ENCODE peak calls at places on chromosomes 12 and 14, in four cellular contexts. One of them, this sample, is unnamed.

GRCh38 chr12:6039894-6040601 is 84.4 kb downstream of the VWF start:
- DNase-seq in mucosa of descending colon: no peak
- DNase-seq in GM23338: peak
- DNase-seq in pancreas: peak
- DNase-seq in this sample: no peak

GRCh38 chr14:101199028-101199770 is 295.7 kb upstream of the RTL1 start:
- DNase-seq in pancreas: no peak
- DNase-seq in GM23338: no peak
- DNase-seq in mucosa of descending colon: no peak
- DNase-seq in this sample: no peak

GRCh38 chr14:75886661-75887348 is 95.0 kb downstream of the TGFB3 start:
- DNase-seq in GM23338: no peak
- DNase-seq in mucosa of descending colon: no peak
- DNase-seq in pancreas: no peak
- DNase-seq in this sample: no peak

GRCh38 chr12:65615091-65615490 is 209.2 kb upstream of the HMGA2 start:
- DNase-seq in pancreas: no peak
- DNase-seq in GM23338: no peak
- DNase-seq in mucosa of descending colon: no peak
- DNase-seq in this sample: no peak

GRCh38 chr14:101845896-101846295 is 84.4 kb downstream of the PPP2R5C start:
- DNase-seq in mucosa of descending colon: no peak
- DNase-seq in pancreas: no peak
- DNase-seq in GM23338: no peak
- DNase-seq in this sample: no peak

GRCh38 chr12:97148941-97149559 is 242.0 kb downstream of the NEDD1 start:
- DNase-seq in pancreas: peak
- DNase-seq in GM23338: peak
- DNase-seq in mucosa of descending colon: peak
- DNase-seq in this sample: no peak

GRCh38 chr14:53310412-53310811 is 157.3 kb upstream of the DDHD1 start:
- DNase-seq in mucosa of descending colon: no peak
- DNase-seq in pancreas: no peak
- DNase-seq in GM23338: no peak
- DNase-seq in this sample: no peak

GRCh38 chr12:27580561-27581330 is 56.7 kb downstream of the PPFIBP1 start:
- DNase-seq in pancreas: no peak
- DNase-seq in GM23338: no peak
- DNase-seq in mucosa of descending colon: no peak
- DNase-seq in this sample: no peak

GRCh38 chr14:23548351-23549318 is 2.9 kb downstream of the ZFHX2 start:
- DNase-seq in mucosa of descending colon: no peak
- DNase-seq in pancreas: no peak
- DNase-seq in GM23338: peak
- DNase-seq in this sample: no peak

GRCh38 chr12:53505086-53505485 is 2.2 kb downstream of the NPFF start:
- DNase-seq in GM23338: no peak
- DNase-seq in pancreas: no peak
- DNase-seq in mucosa of descending colon: no peak
- DNase-seq in this sample: no peak

GRCh38 chr12:48956279-48957140 is 777 bp downstream of the ARF3 start:
- DNase-seq in mucosa of descending colon: peak
- DNase-seq in pancreas: peak
- DNase-seq in GM23338: peak
- DNase-seq in this sample: peak

GRCh38 chr14:68020999-68021663 is 201.6 kb downstream of the RAD51B start:
- DNase-seq in mucosa of descending colon: no peak
- DNase-seq in GM23338: no peak
- DNase-seq in pancreas: no peak
- DNase-seq in this sample: no peak

GRCh38 chr12:107431942-107432341 is 253.7 kb upstream of the PWP1 start:
- DNase-seq in mucosa of descending colon: no peak
- DNase-seq in GM23338: no peak
- DNase-seq in pancreas: no peak
- DNase-seq in this sample: no peak

GRCh38 chr12:105369014-105369413 is 38.5 kb downstream of the C12orf75 start:
- DNase-seq in pancreas: no peak
- DNase-seq in GM23338: no peak
- DNase-seq in mucosa of descending colon: no peak
- DNase-seq in this sample: no peak

GRCh38 chr12:1644113-1644512 is 15.1 kb downstream of the WNT5B start:
- DNase-seq in pancreas: no peak
- DNase-seq in GM23338: no peak
- DNase-seq in mucosa of descending colon: no peak
- DNase-seq in this sample: no peak

GRCh38 chr12:124590447-124590846 is 23.0 kb upstream of the NCOR2 start:
- DNase-seq in GM23338: no peak
- DNase-seq in pancreas: no peak
- DNase-seq in mucosa of descending colon: no peak
- DNase-seq in this sample: no peak

GRCh38 chr12:104671407-104672095 is 214.8 kb downstream of the CHST11 start:
- DNase-seq in mucosa of descending colon: peak
- DNase-seq in pancreas: peak
- DNase-seq in GM23338: no peak
- DNase-seq in this sample: peak

GRCh38 chr12:57889541-57889989 is 43.0 kb upstream of the CTDSP2 start:
- DNase-seq in GM23338: no peak
- DNase-seq in mucosa of descending colon: peak
- DNase-seq in pancreas: no peak
- DNase-seq in this sample: no peak

GRCh38 chr12:22981711-22982110 is 356.7 kb downstream of the ETNK1 start:
- DNase-seq in GM23338: peak
- DNase-seq in pancreas: no peak
- DNase-seq in mucosa of descending colon: no peak
- DNase-seq in this sample: no peak

GRCh38 chr12:5910790-5911548 is 34.1 kb downstream of the ANO2 start:
- DNase-seq in GM23338: no peak
- DNase-seq in pancreas: no peak
- DNase-seq in mucosa of descending colon: no peak
- DNase-seq in this sample: no peak

GRCh38 chr14:100132161-100132902 is 27.1 kb downstream of the DEGS2 start:
- DNase-seq in mucosa of descending colon: no peak
- DNase-seq in GM23338: no peak
- DNase-seq in pancreas: no peak
- DNase-seq in this sample: no peak

GRCh38 chr12:13534645-13535398 is 338.3 kb downstream of the EMP1 start:
- DNase-seq in mucosa of descending colon: peak
- DNase-seq in pancreas: peak
- DNase-seq in GM23338: peak
- DNase-seq in this sample: no peak

GRCh38 chr12:104399750-104400612 is 56.8 kb upstream of the CHST11 start:
- DNase-seq in mucosa of descending colon: no peak
- DNase-seq in pancreas: no peak
- DNase-seq in GM23338: no peak
- DNase-seq in this sample: no peak

GRCh38 chr14:56121786-56122185 is 3.6 kb downstream of the PELI2 start:
- DNase-seq in mucosa of descending colon: no peak
- DNase-seq in GM23338: no peak
- DNase-seq in pancreas: no peak
- DNase-seq in this sample: no peak

GRCh38 chr12:109115758-109116610 is at the start of gene ACACB:
- DNase-seq in pancreas: peak
- DNase-seq in mucosa of descending colon: peak
- DNase-seq in GM23338: peak
- DNase-seq in this sample: no peak

GRCh38 chr14:100770046-100770445 is 43.4 kb downstream of the DLK1 start:
- DNase-seq in GM23338: no peak
- DNase-seq in mucosa of descending colon: no peak
- DNase-seq in pancreas: no peak
- DNase-seq in this sample: no peak

GRCh38 chr12:89494411-89495231 is 30.0 kb downstream of the GALNT4 start:
- DNase-seq in GM23338: no peak
- DNase-seq in mucosa of descending colon: no peak
- DNase-seq in pancreas: no peak
- DNase-seq in this sample: no peak

GRCh38 chr12:131828671-131829350 is 618 bp downstream of the MMP17 start:
- DNase-seq in GM23338: peak
- DNase-seq in mucosa of descending colon: no peak
- DNase-seq in pancreas: no peak
- DNase-seq in this sample: no peak

GRCh38 chr14:105974902-105975301 is 448.5 kb downstream of the TMEM121 start:
- DNase-seq in mucosa of descending colon: peak
- DNase-seq in GM23338: peak
- DNase-seq in pancreas: no peak
- DNase-seq in this sample: no peak
- TF ChIP-seq CTCF in mucosa of descending colon: no peak
- TF ChIP-seq CTCF in GM23338: no peak
- TF ChIP-seq CTCF in pancreas: no peak
- TF ChIP-seq CTCF in this sample: no peak

GRCh38 chr12:15880721-15881120 is 1.5 kb upstream of the STRAP start:
- DNase-seq in GM23338: no peak
- DNase-seq in mucosa of descending colon: no peak
- DNase-seq in pancreas: no peak
- DNase-seq in this sample: no peak

GRCh38 chr12:15886372-15887042 is 4.3 kb downstream of the STRAP start:
- DNase-seq in GM23338: no peak
- DNase-seq in mucosa of descending colon: no peak
- DNase-seq in pancreas: no peak
- DNase-seq in this sample: no peak

GRCh38 chr12:15879413-15879812 is 2.8 kb upstream of the STRAP start:
- DNase-seq in mucosa of descending colon: no peak
- DNase-seq in GM23338: no peak
- DNase-seq in pancreas: no peak
- DNase-seq in this sample: no peak

GRCh38 chr12:15883536-15883935 is 1.3 kb downstream of the STRAP start:
- DNase-seq in pancreas: no peak
- DNase-seq in GM23338: no peak
- DNase-seq in mucosa of descending colon: no peak
- DNase-seq in this sample: no peak

DNA sequence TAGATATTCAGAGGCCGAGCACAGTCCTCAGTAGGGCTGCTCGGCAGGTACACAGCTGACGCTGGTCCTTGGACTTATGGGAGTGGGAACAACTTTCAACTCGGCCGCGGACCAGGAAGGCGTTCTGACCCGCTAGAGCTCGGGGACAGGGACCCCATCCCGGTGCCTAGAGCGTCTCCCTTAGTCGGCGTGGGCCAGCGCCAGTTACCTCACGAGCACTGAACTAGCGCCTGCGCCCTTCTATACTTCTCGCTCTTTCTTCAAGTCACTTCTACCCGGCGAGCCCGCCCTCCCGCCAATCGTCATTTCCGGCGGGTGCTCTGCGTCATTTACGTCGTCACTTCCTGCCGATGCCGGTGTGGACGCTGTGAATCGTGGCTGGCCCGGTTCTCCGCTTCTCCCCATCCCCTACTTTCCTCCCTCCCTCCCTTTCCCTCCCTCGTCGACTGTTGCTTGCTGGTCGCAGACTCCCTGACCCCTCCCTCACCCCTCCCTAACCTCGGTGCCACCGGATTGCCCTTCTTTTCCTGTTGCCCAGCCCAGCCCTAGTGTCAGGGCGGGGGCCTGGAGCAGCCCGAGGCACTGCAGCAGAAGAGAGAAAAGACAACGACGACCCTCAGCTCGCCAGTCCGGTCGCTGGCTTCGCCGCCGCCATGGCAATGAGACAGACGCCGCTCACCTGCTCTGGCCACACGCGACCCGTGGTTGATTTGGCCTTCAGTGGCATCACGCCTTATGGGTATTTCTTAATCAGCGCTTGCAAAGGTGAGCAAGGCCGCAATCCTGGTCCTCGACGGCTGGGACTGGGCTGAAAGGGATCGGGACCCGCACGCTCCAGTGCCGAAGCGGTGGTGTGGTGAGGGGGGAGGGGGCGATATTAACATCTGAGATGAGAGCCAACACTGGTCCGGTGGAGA is at the start of gene STRAP:
- DNase-seq in GM23338: peak
- DNase-seq in mucosa of descending colon: peak
- DNase-seq in pancreas: peak
- DNase-seq in this sample: peak
- TF ChIP-seq CTCF in GM23338: no peak
- TF ChIP-seq CTCF in mucosa of descending colon: no peak
- TF ChIP-seq CTCF in pancreas: no peak
- TF ChIP-seq CTCF in this sample: no peak

GRCh38 chr12:117674313-117674712 is 294.5 kb downstream of the KSR2 start:
- DNase-seq in pancreas: no peak
- DNase-seq in mucosa of descending colon: no peak
- DNase-seq in GM23338: no peak
- DNase-seq in this sample: no peak

GRCh38 chr12:117674763-117675162 is 294.0 kb downstream of the KSR2 start:
- DNase-seq in pancreas: no peak
- DNase-seq in mucosa of descending colon: no peak
- DNase-seq in GM23338: no peak
- DNase-seq in this sample: no peak

DNA sequence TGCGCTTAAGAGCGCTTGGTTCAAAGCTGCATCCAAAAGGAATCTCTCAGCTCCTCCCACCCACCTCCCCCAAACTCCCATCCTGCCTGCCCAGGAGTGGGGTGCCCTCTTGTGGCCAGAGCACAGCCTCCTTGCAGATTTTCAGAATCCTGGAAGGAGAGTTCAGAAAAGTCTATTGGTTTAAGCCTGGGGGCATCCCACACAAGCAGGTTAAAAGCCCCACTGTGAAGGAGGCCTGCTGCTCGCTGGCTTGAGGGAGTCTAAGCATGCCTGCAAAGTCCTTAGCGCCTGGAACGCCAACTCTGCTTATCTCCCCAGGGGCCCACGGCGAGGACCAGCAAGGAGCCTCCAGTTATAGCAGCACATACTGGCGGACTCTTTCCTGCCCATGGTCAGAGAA is 297.1 kb downstream of the KSR2 start:
- DNase-seq in pancreas: no peak
- DNase-seq in mucosa of descending colon: peak
- DNase-seq in GM23338: peak
- DNase-seq in this sample: no peak
- TF ChIP-seq CTCF in pancreas: peak
- TF ChIP-seq CTCF in mucosa of descending colon: no peak
- TF ChIP-seq CTCF in GM23338: peak
- TF ChIP-seq CTCF in this sample: peak

DNA sequence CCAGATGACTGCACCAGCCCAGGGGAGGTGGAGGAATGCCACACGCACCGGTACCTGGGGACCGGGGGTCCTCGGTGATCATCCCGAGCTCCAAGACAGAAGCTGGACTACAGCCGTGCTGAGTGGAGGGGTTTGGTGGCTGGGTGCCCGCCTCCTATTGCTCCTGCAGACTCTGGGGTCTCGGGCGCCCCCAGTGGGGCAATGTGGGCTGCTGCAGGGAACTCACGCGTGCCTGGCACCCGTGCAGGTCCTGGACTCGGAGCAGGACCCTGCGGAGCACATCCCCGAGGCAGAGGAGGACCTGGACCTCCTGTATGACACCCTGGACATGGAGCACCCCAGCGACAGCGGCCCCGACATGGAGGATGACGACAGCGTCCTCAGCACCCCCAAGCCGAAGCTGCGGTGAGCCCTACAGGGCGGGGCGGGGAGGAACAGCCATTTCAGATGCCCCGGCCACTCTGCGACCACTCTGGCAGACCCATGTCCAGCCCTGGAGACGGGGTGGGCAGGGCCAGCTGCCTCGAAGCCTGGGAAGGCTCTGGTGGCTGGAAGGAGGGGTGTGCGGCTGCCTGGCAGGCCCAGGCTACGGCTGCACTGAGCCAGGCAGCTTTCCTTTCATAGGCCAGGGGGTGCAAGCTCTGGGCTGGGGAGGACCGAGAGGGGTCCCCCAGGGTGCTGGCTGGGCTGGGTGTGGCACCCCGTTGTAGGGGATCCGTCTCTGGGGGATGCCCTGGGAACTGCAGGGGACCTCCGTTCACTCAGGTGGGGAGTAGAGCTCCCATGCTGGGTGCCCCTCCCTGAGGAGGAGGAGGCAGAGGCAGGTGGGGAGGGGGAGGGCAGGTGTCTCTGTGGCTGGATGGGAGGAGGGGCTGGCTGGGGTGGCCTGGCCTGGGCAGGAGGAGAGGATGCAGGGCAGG is 21.6 kb upstream of the TEX22 start:
- DNase-seq in pancreas: no peak
- DNase-seq in GM23338: peak
- DNase-seq in mucosa of descending colon: no peak
- DNase-seq in this sample: no peak
- TF ChIP-seq CTCF in pancreas: no peak
- TF ChIP-seq CTCF in GM23338: peak
- TF ChIP-seq CTCF in mucosa of descending colon: no peak
- TF ChIP-seq CTCF in this sample: no peak

This sample was measured in kidney epithelial cell.